ENCODE peak calls at places on chromosome 10, in seven cellular contexts. E is Panc1; T is activated CD8-positive, alpha-beta T cell treated with anti-CD3 and anti-CD28 coated beads, Interleukin-2, amount 10 ng/mL, durations not matched to agents 7 days and 5 days; J is RWPE2; G is body of pancreas; R is gastroesophageal sphincter; Z is activated T-helper 17 cell treated with anti-CD3 and anti-CD28 coated beads, Interleukin-2, amount 50 U/mL, for 72 hours. S is an unnamed sample.

GRCh38 chr10:127813290-127813689 is 76.3 kb downstream of the FOXI2 start:
- ATAC-seq in E (peak), T (no peak), J (no peak), G (no peak), R (no peak), Z (no peak), S (no peak)

GRCh38 chr10:24415455-24416169 is 206.7 kb downstream of the KIAA1217 start:
- ATAC-seq in E (no peak), T (no peak), J (peak), G (peak), R (peak), Z (no peak), S (peak)

GRCh38 chr10:822661-823367 is 108.7 kb downstream of the LARP4B start:
- ATAC-seq in E (no peak), T (peak), J (no peak), G (no peak), R (no peak), Z (no peak), S (no peak)

GRCh38 chr10:98168147-98168546 is 33.7 kb downstream of the R3HCC1L start:
- ATAC-seq in E (no peak), T (no peak), J (no peak), G (no peak), R (no peak), Z (no peak), S (no peak)

GRCh38 chr10:97509120-97509670 is 10.5 kb downstream of the UBTD1 start:
- ATAC-seq in E (no peak), T (no peak), J (no peak), G (no peak), R (no peak), Z (peak), S (no peak)

GRCh38 chr10:86178401-86179142 is 188.0 kb downstream of the GRID1 start:
- ATAC-seq in E (peak), T (no peak), J (peak), G (no peak), R (no peak), Z (no peak), S (no peak)

GRCh38 chr10:92747600-92747999 is 57.8 kb downstream of the HHEX start:
- ATAC-seq in E (no peak), T (peak), J (no peak), G (no peak), R (no peak), Z (peak), S (no peak)

GRCh38 chr10:6600224-6600987 is 20.3 kb upstream of the PRKCQ start:
- ATAC-seq in E (no peak), T (peak), J (no peak), G (no peak), R (no peak), Z (peak), S (no peak)

GRCh38 chr10:103929396-103929921 is 11.5 kb upstream of the STN1 start:
- ATAC-seq in E (no peak), T (no peak), J (no peak), G (no peak), R (no peak), Z (no peak), S (no peak)

GRCh38 chr10:87930141-87930540 is 66.7 kb downstream of the PTEN start:
- ATAC-seq in E (no peak), T (no peak), J (no peak), G (no peak), R (no peak), Z (no peak), S (no peak)

GRCh38 chr10:117152668-117153067 is 14.6 kb upstream of the VAX1 start:
- ATAC-seq in E (peak), T (no peak), J (no peak), G (no peak), R (no peak), Z (no peak), S (no peak)

GRCh38 chr10:69819713-69820506 is 18.2 kb downstream of the COL13A1 start:
- ATAC-seq in E (peak), T (no peak), J (peak), G (no peak), R (no peak), Z (no peak), S (no peak)

GRCh38 chr10:32237644-32238345 is 109.2 kb downstream of the EPC1 start:
- ATAC-seq in E (no peak), T (no peak), J (peak), G (no peak), R (no peak), Z (no peak), S (no peak)

GRCh38 chr10:11209810-11210141 is 192.1 kb downstream of the CELF2 start:
- ATAC-seq in E (no peak), T (peak), J (no peak), G (no peak), R (no peak), Z (no peak), S (no peak)

GRCh38 chr10:24603333-24603732 is 120.4 kb downstream of the ARHGAP21 start:
- ATAC-seq in E (no peak), T (no peak), J (peak), G (no peak), R (no peak), Z (peak), S (peak)

GRCh38 chr10:92404592-92404991 is 113.6 kb downstream of the MARCHF5 start:
- ATAC-seq in E (peak), T (no peak), J (no peak), G (no peak), R (no peak), Z (no peak), S (no peak)

GRCh38 chr10:34690403-34691049 is 124.6 kb downstream of the PARD3 start:
- ATAC-seq in E (no peak), T (no peak), J (no peak), G (no peak), R (no peak), Z (no peak), S (no peak)

GRCh38 chr10:16943301-16944080 is 126.3 kb upstream of the RSU1 start:
- ATAC-seq in E (peak), T (no peak), J (no peak), G (no peak), R (no peak), Z (no peak), S (peak)

GRCh38 chr10:97850446-97850845 is 803 bp downstream of the GOLGA7B start:
- ATAC-seq in E (no peak), T (peak), J (no peak), G (peak), R (no peak), Z (peak), S (no peak)

GRCh38 chr10:21427804-21428481 is 97.5 kb downstream of the SKIDA1 start:
- ATAC-seq in E (no peak), T (no peak), J (peak), G (no peak), R (no peak), Z (peak), S (no peak)

GRCh38 chr10:27225011-27225590 is 15.5 kb downstream of the ACBD5 start:
- ATAC-seq in E (no peak), T (peak), J (no peak), G (no peak), R (no peak), Z (no peak), S (no peak)

GRCh38 chr10:17290226-17290625 is 62.2 kb downstream of the VIM start:
- ATAC-seq in E (peak), T (peak), J (peak), G (peak), R (no peak), Z (peak), S (peak)

GRCh38 chr10:71143170-71143569 is 69.2 kb upstream of the UNC5B start:
- ATAC-seq in E (no peak), T (no peak), J (no peak), G (no peak), R (no peak), Z (no peak), S (no peak)

GRCh38 chr10:133068111-133068740 is 19.5 kb upstream of the ADGRA1 start:
- ATAC-seq in E (no peak), T (no peak), J (no peak), G (no peak), R (no peak), Z (no peak), S (no peak)

GRCh38 chr10:98444314-98445006 is 2.3 kb downstream of the HPS1 start:
- ATAC-seq in E (no peak), T (no peak), J (no peak), G (no peak), R (no peak), Z (no peak), S (no peak)

GRCh38 chr10:72315054-72315453 is 39.7 kb downstream of the DNAJB12 start:
- ATAC-seq in E (no peak), T (no peak), J (peak), G (no peak), R (no peak), Z (no peak), S (no peak)

S was measured in SK-N-SH treated with all-trans-retinoic acid at 6 μM for 48 hours.